ENCODE peak calls at places on chromosomes 4 and X, in four cellular contexts. One of them, this sample, is unnamed.

GRCh38 chrX:19303216-19303880 is 40.4 kb upstream of the PDHA1 start:
- DNase-seq in lower leg skin: peak
- DNase-seq in AG10803: peak
- DNase-seq in BJ: peak
- DNase-seq in this sample: no peak

GRCh38 chrX:79268788-79269187 is 98.3 kb downstream of the ITM2A start:
- DNase-seq in BJ: no peak
- DNase-seq in AG10803: no peak
- DNase-seq in lower leg skin: no peak
- DNase-seq in this sample: no peak

GRCh38 chr4:2142630-2143427 is 83.7 kb downstream of the NAT8L start:
- DNase-seq in lower leg skin: no peak
- DNase-seq in AG10803: no peak
- DNase-seq in BJ: no peak
- DNase-seq in this sample: no peak

GRCh38 chr4:185640809-185641675 is 105.7 kb upstream of the PDLIM3 start:
- DNase-seq in BJ: peak
- DNase-seq in AG10803: peak
- DNase-seq in lower leg skin: no peak
- DNase-seq in this sample: peak

GRCh38 chr4:105022811-105023667 is 123.6 kb upstream of the TET2 start:
- DNase-seq in lower leg skin: no peak
- DNase-seq in BJ: no peak
- DNase-seq in AG10803: no peak
- DNase-seq in this sample: no peak

GRCh38 chrX:39629001-39629400 is 468.8 kb downstream of the BCOR start:
- DNase-seq in lower leg skin: no peak
- DNase-seq in AG10803: no peak
- DNase-seq in BJ: no peak
- DNase-seq in this sample: no peak

GRCh38 chrX:103211012-103211715 is 3.7 kb upstream of the BEX4 start:
- DNase-seq in lower leg skin: peak
- DNase-seq in AG10803: peak
- DNase-seq in BJ: no peak
- DNase-seq in this sample: no peak

GRCh38 chr4:81164623-81165416 is 50.2 kb downstream of the PRKG2 start:
- DNase-seq in AG10803: peak
- DNase-seq in lower leg skin: no peak
- DNase-seq in BJ: peak
- DNase-seq in this sample: no peak

GRCh38 chr4:177573487-177573886 is 131.2 kb upstream of the AGA start:
- DNase-seq in AG10803: peak
- DNase-seq in BJ: peak
- DNase-seq in lower leg skin: no peak
- DNase-seq in this sample: peak

GRCh38 chr4:182137343-182137742 is 105.9 kb upstream of the TENM3 start:
- DNase-seq in lower leg skin: no peak
- DNase-seq in AG10803: no peak
- DNase-seq in BJ: no peak
- DNase-seq in this sample: no peak

GRCh38 chr4:125254111-125254510 is 60.6 kb upstream of the FAT4 start:
- DNase-seq in lower leg skin: no peak
- DNase-seq in BJ: peak
- DNase-seq in AG10803: peak
- DNase-seq in this sample: no peak

GRCh38 chr4:156771171-156771837 is 200.3 kb downstream of the PDGFC start:
- DNase-seq in AG10803: peak
- DNase-seq in BJ: no peak
- DNase-seq in lower leg skin: peak
- DNase-seq in this sample: peak

GRCh38 chr4:109994415-109994827 is 81.7 kb downstream of the EGF start:
- DNase-seq in BJ: no peak
- DNase-seq in AG10803: no peak
- DNase-seq in lower leg skin: no peak
- DNase-seq in this sample: no peak
- H3K4me3 ChIP-seq in BJ: no peak
- H3K4me3 ChIP-seq in AG10803: no peak
- H3K4me3 ChIP-seq in lower leg skin: no peak
- H3K4me3 ChIP-seq in this sample: no peak

GRCh38 chrX:114071412-114071811 is 512.5 kb upstream of the HTR2C start:
- DNase-seq in BJ: no peak
- DNase-seq in AG10803: no peak
- DNase-seq in lower leg skin: no peak
- DNase-seq in this sample: no peak

GRCh38 chrX:114077773-114078172 is 506.1 kb upstream of the HTR2C start:
- DNase-seq in lower leg skin: no peak
- DNase-seq in AG10803: no peak
- DNase-seq in BJ: no peak
- DNase-seq in this sample: no peak

GRCh38 chrX:114073926-114074325 is 510.0 kb upstream of the HTR2C start:
- DNase-seq in BJ: no peak
- DNase-seq in lower leg skin: no peak
- DNase-seq in AG10803: no peak
- DNase-seq in this sample: no peak

GRCh38 chrX:114075073-114075673 is 508.7 kb upstream of the HTR2C start:
- DNase-seq in lower leg skin: no peak
- DNase-seq in BJ: no peak
- DNase-seq in AG10803: no peak
- DNase-seq in this sample: no peak
- TF ChIP-seq CTCF in lower leg skin: no peak
- TF ChIP-seq CTCF in BJ: peak
- TF ChIP-seq CTCF in AG10803: peak
- TF ChIP-seq CTCF in this sample: no peak

GRCh38 chrX:49309401-49309981 is 6.0 kb downstream of the GAGE10 start:
- DNase-seq in BJ: no peak
- DNase-seq in lower leg skin: no peak
- DNase-seq in AG10803: peak
- DNase-seq in this sample: no peak
- H3K4me3 ChIP-seq in BJ: peak
- H3K4me3 ChIP-seq in lower leg skin: no peak
- H3K4me3 ChIP-seq in AG10803: peak
- H3K4me3 ChIP-seq in this sample: peak

GRCh38 chr4:172143605-172144314 is 330.6 kb downstream of the GALNTL6 start:
- DNase-seq in BJ: no peak
- DNase-seq in lower leg skin: no peak
- DNase-seq in AG10803: no peak
- DNase-seq in this sample: no peak

GRCh38 chr4:172149329-172149728 is 336.1 kb downstream of the GALNTL6 start:
- DNase-seq in BJ: no peak
- DNase-seq in AG10803: no peak
- DNase-seq in lower leg skin: no peak
- DNase-seq in this sample: no peak

GRCh38 chr4:172142331-172142738 is 329.1 kb downstream of the GALNTL6 start:
- DNase-seq in lower leg skin: no peak
- DNase-seq in AG10803: peak
- DNase-seq in BJ: no peak
- DNase-seq in this sample: no peak

GRCh38 chr4:172152284-172152683 is 339.1 kb downstream of the GALNTL6 start:
- DNase-seq in BJ: no peak
- DNase-seq in lower leg skin: no peak
- DNase-seq in AG10803: no peak
- DNase-seq in this sample: no peak

GRCh38 chr4:172147702-172148101 is 334.5 kb downstream of the GALNTL6 start:
- DNase-seq in AG10803: peak
- DNase-seq in BJ: no peak
- DNase-seq in lower leg skin: no peak
- DNase-seq in this sample: no peak
- TF ChIP-seq CTCF in AG10803: peak
- TF ChIP-seq CTCF in BJ: peak
- TF ChIP-seq CTCF in lower leg skin: no peak
- TF ChIP-seq CTCF in this sample: no peak

GRCh38 chr4:5052726-5053425 is 1.6 kb downstream of the STK32B start:
- DNase-seq in BJ: no peak
- DNase-seq in lower leg skin: peak
- DNase-seq in AG10803: no peak
- DNase-seq in this sample: no peak
- H3K4me3 ChIP-seq in BJ: no peak
- H3K4me3 ChIP-seq in lower leg skin: no peak
- H3K4me3 ChIP-seq in AG10803: peak
- H3K4me3 ChIP-seq in this sample: no peak